ENCODE peak calls at places on chromosome 20, in seven cellular contexts. G, U, W, S, I, A and M are unnamed samples.

GRCh38 chr20:58854638-58855471 is 2.3 kb downstream of the GNAS start:
- DNase-seq in G (no peak), U (no peak), W (no peak), S (no peak), I (no peak), A (no peak), M (no peak)

GRCh38 chr20:46438156-46438750 is 31.8 kb upstream of the ELMO2 start:
- DNase-seq in G (no peak), U (no peak), W (peak; percentile 35), S (no peak), I (peak; percentile 32), A (peak; percentile 5), M (no peak)

GRCh38 chr20:5657873-5658200 is 92.4 kb upstream of the SHLD1 start:
- DNase-seq in G (no peak), U (no peak), W (no peak), S (no peak), I (no peak), A (no peak), M (no peak)

GRCh38 chr20:43065299-43065698 is 124.4 kb downstream of the PTPRT start:
- DNase-seq in G (no peak), U (no peak), W (no peak), S (no peak), I (no peak), A (no peak), M (no peak)

GRCh38 chr20:44938637-44939036 is 21.6 kb downstream of the TOMM34 start:
- DNase-seq in G (no peak), U (no peak), W (no peak), S (no peak), I (no peak), A (no peak), M (no peak)

GRCh38 chr20:62020935-62021701 is 44.6 kb downstream of the TAF4 start:
- DNase-seq in G (no peak), U (no peak), W (no peak), S (peak; percentile 78), I (peak; percentile 54), A (peak; percentile 42), M (no peak)

GRCh38 chr20:16764560-16764959 is 16.4 kb downstream of the OTOR start:
- DNase-seq in G (no peak), U (no peak), W (no peak), S (no peak), I (no peak), A (no peak), M (no peak)

GRCh38 chr20:44428174-44429016 is 47.3 kb upstream of the TTPAL start:
- DNase-seq in G (no peak), U (no peak), W (no peak), S (no peak), I (no peak), A (no peak), M (no peak)

GRCh38 chr20:4087923-4088322 is 72.6 kb upstream of the RNF24 start:
- DNase-seq in G (no peak), U (no peak), W (no peak), S (no peak), I (peak; percentile 57), A (no peak), M (no peak)

GRCh38 chr20:4088766-4089165 is 73.4 kb upstream of the RNF24 start:
- DNase-seq in G (peak; percentile 1), U (no peak), W (no peak), S (no peak), I (no peak), A (no peak), M (no peak)

GRCh38 chr20:4092136-4092479 is 76.8 kb upstream of the RNF24 start:
- DNase-seq in G (no peak), U (no peak), W (no peak), S (no peak), I (no peak), A (no peak), M (no peak)

GRCh38 chr20:4090756-4091331 is 75.5 kb upstream of the RNF24 start:
- DNase-seq in G (peak; percentile 4), U (no peak), W (no peak), S (no peak), I (peak; percentile 95), A (no peak), M (no peak)

GRCh38 chr20:4091332-4092135 is 76.2 kb upstream of the RNF24 start:
- DNase-seq in G (peak; percentile 49), U (no peak), W (peak; percentile 46), S (peak; percentile 63), I (peak; percentile 96), A (peak; percentile 51), M (no peak)
- TF ChIP-seq CTCF in G (peak; percentile 35), U (peak; percentile 77), W (peak; percentile 76), S (peak; percentile 76), I (peak; percentile 76), A (peak; percentile 69), M (peak; percentile 69)

GRCh38 chr20:15654208-15654649 is 919.0 kb downstream of the KIF16B start:
- DNase-seq in G (no peak), U (no peak), W (peak; percentile 84), S (no peak), I (peak; percentile 49), A (peak; percentile 14), M (no peak)
- TF ChIP-seq CTCF in G (no peak), U (peak; percentile 18), W (peak; percentile 68), S (peak; percentile 63), I (peak; percentile 53), A (peak; percentile 50), M (peak; percentile 19)

GRCh38 chr20:4027590-4028265 is 12.4 kb upstream of the RNF24 start:
- DNase-seq in G (no peak), U (no peak), W (no peak), S (no peak), I (no peak), A (no peak), M (no peak)

GRCh38 chr20:4025679-4026078 is 10.3 kb upstream of the RNF24 start:
- DNase-seq in G (no peak), U (no peak), W (no peak), S (no peak), I (no peak), A (no peak), M (no peak)

GRCh38 chr20:4025125-4025524 is 9.8 kb upstream of the RNF24 start:
- DNase-seq in G (no peak), U (no peak), W (no peak), S (no peak), I (no peak), A (no peak), M (no peak)

GRCh38 chr20:4022386-4023350 is 7.3 kb upstream of the RNF24 start:
- DNase-seq in G (no peak), U (no peak), W (no peak), S (no peak), I (no peak), A (no peak), M (no peak)

DNA sequence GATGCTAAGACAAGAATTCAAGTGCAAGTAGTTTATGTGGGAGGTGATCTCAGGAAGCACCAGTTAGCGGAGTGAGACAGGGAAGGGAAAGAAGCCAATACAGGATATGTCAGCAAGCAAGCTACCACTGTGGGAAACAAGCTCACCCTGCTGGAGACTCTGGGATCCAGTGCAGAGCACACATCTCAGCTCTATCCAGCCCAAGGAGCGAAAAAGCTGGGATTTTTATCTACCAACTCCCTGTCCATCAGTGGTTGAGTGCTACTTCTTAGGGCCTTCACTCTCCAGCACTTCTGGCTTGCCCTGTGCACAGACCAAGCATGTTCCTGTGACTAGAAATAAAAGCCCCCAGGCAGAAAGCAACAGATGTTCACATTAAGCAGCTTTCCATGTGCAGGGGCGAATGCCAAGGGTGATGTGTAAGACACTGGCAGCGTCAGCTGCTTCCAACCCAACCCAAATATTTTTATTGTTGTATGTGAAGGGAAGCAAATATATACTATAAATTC is 10.8 kb upstream of the RNF24 start:
- DNase-seq in G (no peak), U (no peak), W (no peak), S (no peak), I (peak; percentile 88), A (peak; percentile 47), M (no peak)
- TF ChIP-seq CTCF in G (no peak), U (peak; percentile 42), W (no peak), S (peak; percentile 55), I (peak; percentile 52), A (peak; percentile 52), M (peak; percentile 42)

GRCh38 chr20:57619053-57619831 is 984 bp downstream of the ZBP1 start:
- DNase-seq in G (peak; percentile 73), U (no peak), W (peak; percentile 93), S (peak; percentile 63), I (no peak), A (no peak), M (no peak)
- TF ChIP-seq CTCF in G (no peak), U (no peak), W (no peak), S (no peak), I (no peak), A (no peak), M (no peak)

DNA sequence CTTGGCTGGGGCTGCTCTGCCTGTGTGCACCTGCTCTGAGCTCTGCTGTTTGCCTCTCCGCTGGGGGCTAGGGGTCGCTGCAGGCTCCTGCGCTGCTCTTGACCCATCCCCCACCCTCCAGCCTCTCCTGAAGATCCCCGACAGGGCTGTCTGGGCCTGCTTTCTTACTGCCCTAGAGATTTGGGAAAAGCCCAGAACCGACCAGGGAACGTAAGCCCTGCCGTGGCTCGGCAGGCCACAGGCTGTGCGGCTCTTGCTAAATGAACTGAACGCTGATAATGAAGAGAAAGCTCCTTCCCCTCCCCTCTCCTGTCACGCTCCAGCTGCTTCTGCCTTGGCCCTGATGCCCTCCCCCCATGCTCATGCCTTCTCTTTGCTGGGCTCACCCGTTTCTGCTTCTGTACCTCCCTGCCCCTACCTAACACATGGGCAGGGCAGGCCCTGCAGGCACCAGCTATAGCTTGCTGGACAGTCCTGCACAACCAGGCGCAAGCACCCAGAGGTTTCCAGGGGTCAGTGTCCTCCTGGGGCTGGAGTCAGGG is 32.0 kb upstream of the PCMTD2 start:
- DNase-seq in G (no peak), U (no peak), W (peak; percentile 27), S (peak; percentile 46), I (peak; percentile 46), A (peak; percentile 60), M (no peak)
- TF ChIP-seq CTCF in G (no peak), U (no peak), W (peak; percentile 44), S (peak; percentile 57), I (peak; percentile 47), A (peak; percentile 64), M (no peak)

GRCh38 chr20:49288784-49289696 is 11.2 kb upstream of the ZNFX1 start:
- DNase-seq in G (no peak), U (no peak), W (peak; percentile 39), S (no peak), I (no peak), A (no peak), M (no peak)
- TF ChIP-seq CTCF in G (no peak), U (no peak), W (no peak), S (no peak), I (no peak), A (no peak), M (no peak)

GRCh38 chr20:37397076-37397953 is 51.4 kb downstream of the SRC start:
- DNase-seq in G (no peak), U (no peak), W (no peak), S (no peak), I (no peak), A (no peak), M (no peak)
- TF ChIP-seq CTCF in G (no peak), U (no peak), W (no peak), S (no peak), I (no peak), A (no peak), M (no peak)

DNA sequence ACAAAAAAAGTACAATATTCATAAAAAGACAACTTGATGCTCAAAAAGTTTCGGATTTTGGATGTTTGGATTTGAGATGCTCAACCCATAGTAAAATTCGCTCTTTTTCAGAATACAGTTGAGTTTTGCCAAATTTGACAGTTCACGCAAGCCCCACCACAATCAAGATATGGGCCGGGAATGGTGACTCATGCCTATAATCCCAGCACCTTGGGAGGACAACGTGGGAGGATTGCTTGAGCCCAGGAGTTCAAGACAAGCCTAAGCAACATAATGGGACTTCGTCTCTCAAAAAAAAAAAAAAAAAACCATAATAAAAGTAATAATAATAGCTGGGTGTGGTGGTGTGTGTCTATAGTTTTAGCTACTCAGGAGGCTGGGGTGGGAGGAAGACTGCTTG is 51.3 kb downstream of the PHF20 start:
- DNase-seq in G (no peak), U (no peak), W (no peak), S (no peak), I (no peak), A (no peak), M (no peak)
- TF ChIP-seq CTCF in G (no peak), U (no peak), W (no peak), S (no peak), I (no peak), A (no peak), M (no peak)